ENCODE peak calls at places on chromosomes 12 and 14, in five cellular contexts. K, L, C, Q and Y are unnamed samples. For H3K27me3 and H3K9me3, the result is how much of the 10 kb centered on the place peaks cover.

GRCh38 chr14:83071888-83072501 is 1538.3 kb upstream of the SEL1L start:
- DNase-seq in C (no peak), Q (no peak), L (no peak), K (peak), Y (no peak)

GRCh38 chr14:72666610-72667009 is 227.3 kb downstream of the DPF3 start:
- DNase-seq in K (no peak), C (no peak), L (no peak), Q (no peak), Y (no peak)

GRCh38 chr12:27619308-27619707 is 76.9 kb upstream of the REP15 start:
- DNase-seq in C (no peak), K (no peak), Q (no peak), L (no peak), Y (no peak)

GRCh38 chr12:57780284-57780897 is 2.2 kb upstream of the TSFM start:
- DNase-seq in C (no peak), K (no peak), L (no peak), Q (no peak), Y (no peak)

GRCh38 chr12:54701940-54702592 is 53.9 kb upstream of the DCD start:
- DNase-seq in K (peak), L (no peak), C (no peak), Q (no peak), Y (no peak)

GRCh38 chr12:73952304-73952703 is 585.3 kb upstream of the ATXN7L3B start:
- DNase-seq in C (no peak), Q (no peak), L (no peak), K (no peak), Y (no peak)

GRCh38 chr14:22379727-22380126 is 209.3 kb downstream of the DAD1 start:
- DNase-seq in L (no peak), Q (no peak), K (no peak), C (no peak), Y (no peak)

GRCh38 chr14:36676236-36676635 is 14.6 kb downstream of the PAX9 start:
- DNase-seq in Q (no peak), C (no peak), L (no peak), K (no peak), Y (no peak)

GRCh38 chr12:76025601-76026575 is 5.7 kb downstream of the PHLDA1 start:
- DNase-seq in C (no peak), L (no peak), Q (no peak), K (no peak), Y (no peak)

GRCh38 chr14:64879635-64880381 is at the start of gene SPTB:
- DNase-seq in Q (peak), K (peak), C (no peak), L (peak), Y (peak)

GRCh38 chr12:47509398-47509851 is 196.4 kb downstream of the RPAP3 start:
- DNase-seq in L (no peak), K (no peak), C (no peak), Q (no peak), Y (no peak)

GRCh38 chr12:50070314-50071060 is 13.1 kb downstream of the ASIC1 start:
- DNase-seq in K (peak), L (peak), C (peak), Q (peak), Y (peak)

GRCh38 chr14:50063876-50064420 is 52.4 kb downstream of the VCPKMT start:
- DNase-seq in C (no peak), L (no peak), Q (no peak), K (no peak), Y (no peak)
- H3K27me3 ChIP-seq in C (under half), L (under half), Q (under half), K (under half), Y (under half)

DNA sequence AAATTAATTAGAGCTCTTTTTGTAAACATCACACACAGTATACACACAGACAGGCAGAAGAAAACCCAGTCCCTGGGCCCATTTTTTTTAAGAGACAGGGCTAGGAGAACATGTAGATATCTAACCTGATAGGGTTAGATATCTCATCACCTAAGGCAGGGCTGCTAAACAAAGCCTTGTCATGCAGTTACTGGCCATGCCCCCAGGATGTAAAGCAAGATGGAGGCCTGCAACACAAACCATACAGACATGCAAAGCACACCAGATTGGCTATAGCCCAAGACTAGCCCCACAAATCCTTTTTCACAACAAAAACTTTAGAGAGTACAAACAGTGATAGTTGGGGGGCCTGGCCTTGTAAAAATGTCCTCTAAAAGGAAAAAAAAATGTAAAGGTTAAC is 20.5 kb downstream of the CLEC2A start:
- DNase-seq in L (no peak), Q (no peak), K (no peak), C (no peak), Y (no peak)
- H3K9me3 ChIP-seq in L (under half), Q (under half), K (under half), C (under half), Y (under half)

GRCh38 chr12:38934696-38935095 is 29.3 kb upstream of the CPNE8 start:
- DNase-seq in K (no peak), Q (no peak), L (no peak), C (no peak), Y (no peak)

GRCh38 chr12:38931461-38931860 is 26.1 kb upstream of the CPNE8 start:
- DNase-seq in K (no peak), Q (no peak), C (no peak), L (no peak), Y (no peak)

GRCh38 chr12:38934078-38934584 is 28.7 kb upstream of the CPNE8 start:
- DNase-seq in Q (no peak), K (no peak), C (no peak), L (no peak), Y (no peak)

GRCh38 chr12:38932320-38932719 is 26.9 kb upstream of the CPNE8 start:
- DNase-seq in K (no peak), Q (no peak), L (no peak), C (no peak), Y (no peak)

GRCh38 chr12:38930994-38931393 is 25.6 kb upstream of the CPNE8 start:
- DNase-seq in C (no peak), L (no peak), Q (no peak), K (no peak), Y (no peak)
- H3K27ac ChIP-seq in C (no peak), L (no peak), Q (no peak), K (no peak), Y (no peak)

DNA sequence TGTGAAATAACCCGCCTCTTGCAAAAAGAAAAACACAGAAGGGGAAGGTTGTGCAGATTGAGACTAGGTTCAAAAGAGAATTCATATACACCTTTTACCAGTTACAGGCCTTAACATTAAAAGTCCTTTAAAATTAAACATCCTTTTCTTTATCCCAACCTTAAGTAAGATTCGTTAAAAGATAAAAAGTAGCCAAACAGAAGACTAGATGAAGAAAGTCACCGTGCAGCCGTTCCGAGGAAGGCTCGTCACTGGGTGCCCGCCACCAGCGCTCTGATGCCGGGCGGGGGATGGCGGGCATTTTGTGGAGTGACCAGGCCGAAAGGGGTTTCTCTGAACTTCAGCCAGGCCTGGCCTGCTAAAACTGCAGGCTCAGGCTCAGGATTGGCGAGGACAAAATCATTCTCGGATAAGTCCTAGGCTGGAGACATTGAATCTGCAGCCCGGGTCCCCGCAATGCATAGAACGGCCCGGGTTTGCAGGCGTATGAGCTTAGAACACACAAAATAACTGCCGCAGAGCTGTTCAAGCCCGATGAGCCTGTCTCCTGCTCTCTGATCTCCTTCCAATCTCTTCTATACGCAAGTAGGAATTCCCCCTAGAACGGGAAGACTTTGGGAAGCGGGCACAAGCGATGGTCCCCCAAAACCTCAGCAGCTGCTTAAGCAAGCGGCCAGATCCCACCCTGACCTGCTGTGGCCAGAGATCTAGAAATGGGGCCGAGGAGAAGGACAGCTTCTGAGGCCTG is 1.3 kb downstream of the TBX5 start:
- DNase-seq in K (no peak), L (no peak), Q (no peak), C (no peak), Y (no peak)
- H3K27me3 ChIP-seq in K (half or more), L (under half), Q (half or more), C (half or more), Y (under half)